ENCODE peak calls at places on chromosomes 6 and 20, in six cellular contexts. V is HFFc6, B is fibroblast of pulmonary artery, Q is choroid plexus epithelial cell, K is brain microvascular endothelial cell, Z is HCT116. L is an unnamed sample.

GRCh38 chr6:105601541-105602174 is 198.8 kb upstream of the PREP start:
- DNase-seq in V (peak), B (peak), Q (peak), K (peak), Z (no peak), L (peak)

GRCh38 chr20:46330072-46330763 is 21.9 kb upstream of the CDH22 start:
- DNase-seq in V (no peak), B (no peak), Q (no peak), K (no peak), Z (no peak), L (no peak)

GRCh38 chr20:58112017-58112781 is 116.3 kb downstream of the ANKRD60 start:
- DNase-seq in V (peak), B (peak), Q (peak), K (peak), Z (no peak), L (peak)

GRCh38 chr6:5435449-5435848 is 174.1 kb downstream of the FARS2 start:
- DNase-seq in V (peak), B (peak), Q (peak), K (peak), Z (no peak), L (peak)

GRCh38 chr6:36373368-36374009 is 14.0 kb downstream of the ETV7 start:
- DNase-seq in V (no peak), B (no peak), Q (no peak), K (no peak), Z (no peak), L (no peak)

GRCh38 chr20:59078231-59078630 is 35.6 kb upstream of the PRELID3B start:
- DNase-seq in V (no peak), B (no peak), Q (no peak), K (no peak), Z (no peak), L (no peak)

GRCh38 chr20:33079267-33079666 is at the start of gene BPIFB4:
- DNase-seq in V (peak), B (no peak), Q (peak), K (no peak), Z (no peak), L (peak)

GRCh38 chr20:32792316-32792715 is 27.4 kb upstream of the MAPRE1 start:
- DNase-seq in V (no peak), B (peak), Q (peak), K (peak), Z (no peak), L (no peak)

GRCh38 chr6:21987501-21987957 is 309.3 kb downstream of the PRL start:
- DNase-seq in V (peak), B (peak), Q (peak), K (peak), Z (peak), L (peak)

GRCh38 chr6:164753517-164753916 is 555.9 kb downstream of the C6orf118 start:
- DNase-seq in V (no peak), B (peak), Q (peak), K (peak), Z (peak), L (peak)

GRCh38 chr6:15476631-15477380 is 186.0 kb downstream of the DTNBP1 start:
- DNase-seq in V (peak), B (no peak), Q (peak), K (no peak), Z (no peak), L (no peak)

GRCh38 chr6:28922841-28923317 is 906 bp downstream of the TRIM27 start:
- DNase-seq in V (peak), B (peak), Q (peak), K (peak), Z (no peak), L (peak)

GRCh38 chr20:11266571-11266970 is 592.8 kb upstream of the JAG1 start:
- DNase-seq in V (no peak), B (no peak), Q (no peak), K (no peak), Z (no peak), L (peak)

GRCh38 chr6:41119508-41119907 is 34.6 kb downstream of the TREML1 start:
- DNase-seq in V (no peak), B (no peak), Q (no peak), K (no peak), Z (no peak), L (no peak)

GRCh38 chr6:121823437-121823851 is 388.0 kb downstream of the GJA1 start:
- DNase-seq in V (peak), B (peak), Q (peak), K (peak), Z (no peak), L (peak)

GRCh38 chr20:17661121-17661744 is 20.8 kb downstream of the RRBP1 start:
- DNase-seq in V (no peak), B (peak), Q (no peak), K (no peak), Z (no peak), L (peak)

GRCh38 chr6:133953634-133954415 is 801 bp downstream of the TBPL1 start:
- DNase-seq in V (no peak), B (no peak), Q (no peak), K (no peak), Z (no peak), L (no peak)

GRCh38 chr6:36911946-36912555 is 26.3 kb downstream of the C6orf89 start:
- DNase-seq in V (no peak), B (no peak), Q (no peak), K (no peak), Z (no peak), L (no peak)

GRCh38 chr20:37534401-37535157 is 6.9 kb upstream of the BLCAP start:
- DNase-seq in V (peak), B (peak), Q (peak), K (peak), Z (peak), L (peak)

GRCh38 chr6:6875818-6876470 is 231.8 kb upstream of the RREB1 start:
- DNase-seq in V (peak), B (peak), Q (peak), K (peak), Z (peak), L (peak)

GRCh38 chr20:19962958-19963357 is 54.2 kb upstream of the NAA20 start:
- DNase-seq in V (no peak), B (no peak), Q (no peak), K (no peak), Z (no peak), L (no peak)

GRCh38 chr20:19961298-19961697 is 55.9 kb upstream of the NAA20 start:
- DNase-seq in V (no peak), B (no peak), Q (no peak), K (no peak), Z (no peak), L (no peak)

GRCh38 chr20:19966840-19967239 is 50.3 kb upstream of the NAA20 start:
- DNase-seq in V (no peak), B (no peak), Q (no peak), K (no peak), Z (no peak), L (no peak)

GRCh38 chr20:19967441-19967840 is 49.7 kb upstream of the NAA20 start:
- DNase-seq in V (no peak), B (no peak), Q (no peak), K (no peak), Z (no peak), L (no peak)

GRCh38 chr20:19964289-19965263 is 52.6 kb upstream of the NAA20 start:
- DNase-seq in V (peak), B (peak), Q (peak), K (peak), Z (no peak), L (peak)
- TF ChIP-seq CTCF in V (no peak), B (no peak), Q (no peak), K (no peak), Z (no peak), L (no peak)

GRCh38 chr20:63879264-63879663 is 14.2 kb downstream of the TPD52L2 start:
- DNase-seq in V (no peak), B (no peak), Q (no peak), K (no peak), Z (no peak), L (no peak)
- TF ChIP-seq CTCF in V (no peak), B (no peak), Q (no peak), K (no peak), Z (no peak), L (no peak)

GRCh38 chr6:43771210-43771857 is 1.3 kb downstream of the VEGFA start:
- DNase-seq in V (peak), B (peak), Q (peak), K (peak), Z (no peak), L (peak)
- TF ChIP-seq CTCF in V (no peak), B (no peak), Q (no peak), K (no peak), Z (no peak), L (no peak)

GRCh38 chr6:168684471-168684870 is 243.5 kb downstream of the SMOC2 start:
- DNase-seq in V (no peak), B (no peak), Q (no peak), K (no peak), Z (no peak), L (no peak)

GRCh38 chr6:168684906-168685305 is 243.9 kb downstream of the SMOC2 start:
- DNase-seq in V (no peak), B (no peak), Q (no peak), K (no peak), Z (no peak), L (no peak)

GRCh38 chr6:168686831-168687730 is 246.1 kb downstream of the SMOC2 start:
- DNase-seq in V (no peak), B (no peak), Q (no peak), K (no peak), Z (no peak), L (no peak)

GRCh38 chr6:168683621-168684020 is 242.6 kb downstream of the SMOC2 start:
- DNase-seq in V (no peak), B (no peak), Q (no peak), K (no peak), Z (no peak), L (no peak)

GRCh38 chr6:168686339-168686738 is 245.4 kb downstream of the SMOC2 start:
- DNase-seq in V (no peak), B (no peak), Q (no peak), K (no peak), Z (no peak), L (no peak)
- TF ChIP-seq CTCF in V (no peak), B (no peak), Q (no peak), K (no peak), Z (no peak), L (no peak)

DNA sequence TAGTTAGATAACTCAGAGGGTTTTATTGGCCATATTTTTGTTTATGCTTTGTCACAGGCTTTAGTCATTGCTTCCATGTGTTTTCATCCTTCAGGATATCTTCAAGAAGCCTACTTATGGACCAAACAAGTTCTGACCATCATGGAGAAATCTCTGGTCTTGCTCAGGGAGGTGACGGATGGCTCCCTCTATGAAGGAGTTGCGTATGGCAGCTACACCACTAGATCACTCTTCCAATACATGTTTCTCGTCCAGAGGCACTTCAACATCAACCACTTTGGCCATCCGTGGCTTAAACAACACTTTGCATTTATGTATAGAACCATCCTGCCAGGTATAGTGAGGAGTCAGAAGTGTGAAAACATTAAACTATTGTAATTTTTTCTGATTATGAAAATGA is 30.3 kb upstream of the CALHM6 start:
- DNase-seq in V (no peak), B (no peak), Q (no peak), K (no peak), Z (no peak), L (no peak)
- TF ChIP-seq CTCF in V (peak), B (no peak), Q (no peak), K (no peak), Z (no peak), L (no peak)

DNA sequence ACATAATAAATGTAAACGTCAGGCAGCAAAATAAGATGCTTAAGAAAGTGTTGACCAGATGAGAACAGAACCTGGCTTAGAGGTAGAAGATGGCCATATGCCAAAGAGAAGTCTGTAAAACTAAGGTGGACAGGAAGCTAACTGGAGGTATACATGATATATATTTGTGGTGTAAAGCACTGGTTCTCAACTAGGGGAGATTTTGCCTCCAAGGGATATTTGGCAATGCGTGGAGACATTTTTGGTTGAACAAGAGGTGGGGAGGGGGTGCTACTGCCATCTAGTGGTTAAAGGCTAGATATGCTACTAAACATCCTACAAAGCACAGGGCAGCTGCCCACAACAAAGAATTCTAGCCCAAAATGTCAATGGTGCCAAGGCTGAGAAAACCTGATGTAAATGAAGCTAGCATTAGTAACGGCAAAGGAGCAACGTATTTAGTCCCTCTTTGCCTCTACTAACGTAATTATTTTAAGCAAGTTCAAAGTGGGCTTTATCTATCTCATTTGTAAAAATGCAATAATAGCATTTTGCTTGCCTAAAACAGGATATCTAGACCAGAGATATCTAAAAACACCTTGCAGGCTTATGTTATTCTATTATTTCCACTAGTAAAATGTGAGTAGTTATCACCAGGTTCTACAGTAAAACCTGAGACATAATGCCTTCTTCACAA is 182.6 kb downstream of the RNGTT start:
- DNase-seq in V (peak), B (peak), Q (peak), K (peak), Z (peak), L (peak)
- TF ChIP-seq CTCF in V (peak), B (peak), Q (peak), K (peak), Z (peak), L (peak)

DNA sequence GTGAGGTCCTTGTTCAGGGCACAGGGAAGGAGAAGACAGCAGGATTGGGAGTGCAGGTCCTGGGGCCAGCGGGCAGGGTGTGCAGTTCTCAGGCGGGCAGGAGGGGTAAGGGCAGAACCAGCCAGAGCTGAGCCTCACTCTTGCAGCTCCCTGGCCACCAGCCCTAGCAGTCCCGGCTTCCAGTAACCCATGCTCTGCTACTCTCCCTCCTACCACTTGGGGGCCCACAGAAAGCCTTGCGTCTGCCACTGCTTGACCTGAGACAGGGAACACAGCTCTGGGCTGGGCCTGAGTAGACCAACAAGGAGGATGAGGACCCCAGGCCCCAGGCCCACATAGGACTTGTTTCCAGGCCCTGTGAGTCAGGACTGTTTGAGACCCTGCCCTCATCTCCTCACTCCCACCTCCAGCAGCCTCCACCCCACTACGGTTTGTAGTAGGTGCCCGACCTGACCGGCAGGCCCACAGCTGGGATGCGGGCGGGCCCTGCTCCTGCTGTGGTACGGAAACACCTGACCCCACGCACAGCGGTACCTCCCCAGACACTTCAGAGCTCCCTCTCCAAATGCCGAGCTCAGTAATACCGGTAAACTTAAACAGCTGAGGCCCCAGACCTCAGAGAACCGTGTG is 39.2 kb downstream of the KCNK5 start:
- DNase-seq in V (no peak), B (no peak), Q (peak), K (peak), Z (no peak), L (peak)
- TF ChIP-seq CTCF in V (no peak), B (no peak), Q (peak), K (peak), Z (peak), L (peak)